ENCODE peak calls at places on chromosomes 4 and X, in ten cellular contexts. One of them, this sample, is unnamed.

GRCh38 chrX:40705658-40706312 is 29.6 kb downstream of the MED14 start:
- DNase-seq in NCI-H2029: no peak
- DNase-seq in activated T-cell treated with anti-CD3 and anti-CD28 coated beads for 48 hours: no peak
- DNase-seq in H9: no peak
- DNase-seq in GM23338: no peak
- DNase-seq in EL: no peak
- DNase-seq in aorta: no peak
- DNase-seq in smooth muscle cell of the brain vasculature: no peak
- DNase-seq in CD8-positive, alpha-beta T cell: no peak
- DNase-seq in H7: no peak
- DNase-seq in this sample: no peak

GRCh38 chrX:24242649-24243556 is 71.0 kb downstream of the SUPT20HL2 start:
- DNase-seq in smooth muscle cell of the brain vasculature: peak
- DNase-seq in H9: no peak
- DNase-seq in NCI-H2029: no peak
- DNase-seq in GM23338: no peak
- DNase-seq in EL: peak
- DNase-seq in H7: no peak
- DNase-seq in CD8-positive, alpha-beta T cell: no peak
- DNase-seq in activated T-cell treated with anti-CD3 and anti-CD28 coated beads for 48 hours: no peak
- DNase-seq in aorta: no peak
- DNase-seq in this sample: peak

GRCh38 chr4:48369248-48369647 is 27.9 kb downstream of the SLAIN2 start:
- DNase-seq in EL: peak
- DNase-seq in activated T-cell treated with anti-CD3 and anti-CD28 coated beads for 48 hours: no peak
- DNase-seq in NCI-H2029: no peak
- DNase-seq in H7: no peak
- DNase-seq in CD8-positive, alpha-beta T cell: no peak
- DNase-seq in smooth muscle cell of the brain vasculature: no peak
- DNase-seq in H9: no peak
- DNase-seq in GM23338: no peak
- DNase-seq in aorta: no peak
- DNase-seq in this sample: no peak

GRCh38 chr4:138400528-138400927 is 158.4 kb upstream of the SLC7A11 start:
- DNase-seq in aorta: no peak
- DNase-seq in activated T-cell treated with anti-CD3 and anti-CD28 coated beads for 48 hours: no peak
- DNase-seq in H9: no peak
- DNase-seq in GM23338: no peak
- DNase-seq in H7: no peak
- DNase-seq in EL: no peak
- DNase-seq in smooth muscle cell of the brain vasculature: no peak
- DNase-seq in CD8-positive, alpha-beta T cell: no peak
- DNase-seq in NCI-H2029: no peak
- DNase-seq in this sample: no peak

GRCh38 chr4:88761342-88761741 is 63.7 kb upstream of the NAP1L5 start:
- DNase-seq in CD8-positive, alpha-beta T cell: no peak
- DNase-seq in NCI-H2029: no peak
- DNase-seq in H9: no peak
- DNase-seq in aorta: no peak
- DNase-seq in H7: no peak
- DNase-seq in smooth muscle cell of the brain vasculature: no peak
- DNase-seq in activated T-cell treated with anti-CD3 and anti-CD28 coated beads for 48 hours: no peak
- DNase-seq in EL: no peak
- DNase-seq in GM23338: no peak
- DNase-seq in this sample: no peak

GRCh38 chrX:20225488-20225833 is 41.2 kb downstream of the RPS6KA3 start:
- DNase-seq in GM23338: no peak
- DNase-seq in CD8-positive, alpha-beta T cell: no peak
- DNase-seq in EL: no peak
- DNase-seq in H9: no peak
- DNase-seq in H7: no peak
- DNase-seq in aorta: no peak
- DNase-seq in activated T-cell treated with anti-CD3 and anti-CD28 coated beads for 48 hours: no peak
- DNase-seq in smooth muscle cell of the brain vasculature: no peak
- DNase-seq in NCI-H2029: no peak
- DNase-seq in this sample: no peak

GRCh38 chr4:7967501-7968261 is 28.0 kb upstream of the AFAP1 start:
- DNase-seq in NCI-H2029: no peak
- DNase-seq in smooth muscle cell of the brain vasculature: no peak
- DNase-seq in H9: no peak
- DNase-seq in CD8-positive, alpha-beta T cell: no peak
- DNase-seq in H7: peak
- DNase-seq in GM23338: no peak
- DNase-seq in EL: peak
- DNase-seq in activated T-cell treated with anti-CD3 and anti-CD28 coated beads for 48 hours: no peak
- DNase-seq in aorta: no peak
- DNase-seq in this sample: no peak

GRCh38 chr4:34422472-34422871 is 1821.8 kb downstream of the ARAP2 start:
- DNase-seq in CD8-positive, alpha-beta T cell: no peak
- DNase-seq in GM23338: peak
- DNase-seq in H7: no peak
- DNase-seq in activated T-cell treated with anti-CD3 and anti-CD28 coated beads for 48 hours: no peak
- DNase-seq in smooth muscle cell of the brain vasculature: no peak
- DNase-seq in H9: no peak
- DNase-seq in NCI-H2029: no peak
- DNase-seq in EL: peak
- DNase-seq in aorta: no peak
- DNase-seq in this sample: no peak

GRCh38 chrX:129361566-129361965 is 161.7 kb downstream of the SMARCA1 start:
- DNase-seq in NCI-H2029: no peak
- DNase-seq in activated T-cell treated with anti-CD3 and anti-CD28 coated beads for 48 hours: no peak
- DNase-seq in smooth muscle cell of the brain vasculature: no peak
- DNase-seq in H7: no peak
- DNase-seq in CD8-positive, alpha-beta T cell: no peak
- DNase-seq in EL: no peak
- DNase-seq in H9: no peak
- DNase-seq in GM23338: no peak
- DNase-seq in aorta: no peak
- DNase-seq in this sample: no peak

GRCh38 chr4:157459789-157460188 is 239.3 kb downstream of the GRIA2 start:
- DNase-seq in smooth muscle cell of the brain vasculature: no peak
- DNase-seq in NCI-H2029: no peak
- DNase-seq in H9: no peak
- DNase-seq in H7: no peak
- DNase-seq in CD8-positive, alpha-beta T cell: no peak
- DNase-seq in GM23338: no peak
- DNase-seq in EL: no peak
- DNase-seq in aorta: no peak
- DNase-seq in activated T-cell treated with anti-CD3 and anti-CD28 coated beads for 48 hours: no peak
- DNase-seq in this sample: no peak

GRCh38 chrX:145751943-145752342 is 65.7 kb upstream of the SLITRK2 start:
- DNase-seq in CD8-positive, alpha-beta T cell: no peak
- DNase-seq in NCI-H2029: no peak
- DNase-seq in GM23338: no peak
- DNase-seq in smooth muscle cell of the brain vasculature: no peak
- DNase-seq in aorta: no peak
- DNase-seq in H9: no peak
- DNase-seq in EL: no peak
- DNase-seq in activated T-cell treated with anti-CD3 and anti-CD28 coated beads for 48 hours: no peak
- DNase-seq in H7: no peak
- DNase-seq in this sample: peak

GRCh38 chrX:118644378-118644777 is 83.0 kb upstream of the IL13RA1 start:
- DNase-seq in H9: no peak
- DNase-seq in GM23338: no peak
- DNase-seq in CD8-positive, alpha-beta T cell: no peak
- DNase-seq in EL: peak
- DNase-seq in smooth muscle cell of the brain vasculature: no peak
- DNase-seq in NCI-H2029: no peak
- DNase-seq in activated T-cell treated with anti-CD3 and anti-CD28 coated beads for 48 hours: no peak
- DNase-seq in aorta: no peak
- DNase-seq in H7: no peak
- DNase-seq in this sample: peak

GRCh38 chr4:80500593-80500992 is 165.1 kb downstream of the CFAP299 start:
- DNase-seq in H9: no peak
- DNase-seq in H7: no peak
- DNase-seq in GM23338: no peak
- DNase-seq in activated T-cell treated with anti-CD3 and anti-CD28 coated beads for 48 hours: no peak
- DNase-seq in NCI-H2029: no peak
- DNase-seq in CD8-positive, alpha-beta T cell: peak
- DNase-seq in EL: no peak
- DNase-seq in smooth muscle cell of the brain vasculature: no peak
- DNase-seq in aorta: no peak
- DNase-seq in this sample: no peak

GRCh38 chr4:87677731-87678130 is 27.7 kb downstream of the DMP1 start:
- DNase-seq in H9: no peak
- DNase-seq in H7: no peak
- DNase-seq in GM23338: no peak
- DNase-seq in aorta: no peak
- DNase-seq in CD8-positive, alpha-beta T cell: no peak
- DNase-seq in EL: no peak
- DNase-seq in NCI-H2029: no peak
- DNase-seq in activated T-cell treated with anti-CD3 and anti-CD28 coated beads for 48 hours: no peak
- DNase-seq in smooth muscle cell of the brain vasculature: no peak
- DNase-seq in this sample: no peak

GRCh38 chrX:29948653-29949052 is 266.7 kb upstream of the MAGEB2 start:
- DNase-seq in H7: no peak
- DNase-seq in activated T-cell treated with anti-CD3 and anti-CD28 coated beads for 48 hours: no peak
- DNase-seq in H9: no peak
- DNase-seq in NCI-H2029: no peak
- DNase-seq in aorta: no peak
- DNase-seq in EL: peak
- DNase-seq in CD8-positive, alpha-beta T cell: no peak
- DNase-seq in smooth muscle cell of the brain vasculature: no peak
- DNase-seq in GM23338: no peak
- DNase-seq in this sample: no peak

GRCh38 chr4:75584067-75584466 is 28.2 kb downstream of the ODAPH start:
- DNase-seq in smooth muscle cell of the brain vasculature: no peak
- DNase-seq in activated T-cell treated with anti-CD3 and anti-CD28 coated beads for 48 hours: no peak
- DNase-seq in H9: no peak
- DNase-seq in NCI-H2029: no peak
- DNase-seq in GM23338: no peak
- DNase-seq in CD8-positive, alpha-beta T cell: no peak
- DNase-seq in EL: peak
- DNase-seq in aorta: no peak
- DNase-seq in H7: no peak
- DNase-seq in this sample: no peak

GRCh38 chr4:117491531-117491930 is 406.2 kb upstream of the TRAM1L1 start:
- DNase-seq in EL: no peak
- DNase-seq in activated T-cell treated with anti-CD3 and anti-CD28 coated beads for 48 hours: no peak
- DNase-seq in H7: no peak
- DNase-seq in smooth muscle cell of the brain vasculature: no peak
- DNase-seq in H9: no peak
- DNase-seq in GM23338: no peak
- DNase-seq in CD8-positive, alpha-beta T cell: no peak
- DNase-seq in NCI-H2029: no peak
- DNase-seq in aorta: no peak
- DNase-seq in this sample: no peak

GRCh38 chr4:23234716-23235115 is 542.0 kb downstream of the GBA3 start:
- DNase-seq in NCI-H2029: no peak
- DNase-seq in GM23338: no peak
- DNase-seq in H7: no peak
- DNase-seq in H9: no peak
- DNase-seq in CD8-positive, alpha-beta T cell: no peak
- DNase-seq in EL: no peak
- DNase-seq in activated T-cell treated with anti-CD3 and anti-CD28 coated beads for 48 hours: no peak
- DNase-seq in smooth muscle cell of the brain vasculature: no peak
- DNase-seq in aorta: no peak
- DNase-seq in this sample: no peak

GRCh38 chrX:24963823-24964222 is 51.9 kb downstream of the ARX start:
- DNase-seq in GM23338: peak
- DNase-seq in NCI-H2029: no peak
- DNase-seq in activated T-cell treated with anti-CD3 and anti-CD28 coated beads for 48 hours: no peak
- DNase-seq in CD8-positive, alpha-beta T cell: no peak
- DNase-seq in aorta: no peak
- DNase-seq in smooth muscle cell of the brain vasculature: no peak
- DNase-seq in H7: peak
- DNase-seq in EL: no peak
- DNase-seq in H9: no peak
- DNase-seq in this sample: no peak

This sample was measured in brain microvascular endothelial cell.